ENCODE peak calls at places on chromosomes 1 and 21, in eight cellular contexts. One of them, this sample, is unnamed.

GRCh38 chr1:110058591-110058990 is 11.9 kb downstream of the ALX3 start:
- DNase-seq in HuH-7.5: no peak
- DNase-seq in activated CD8-positive, alpha-beta memory T cell treated with anti-CD3 and anti-CD28 coated beads, Interleukin-2, amount 50 U/mL, for 48 hours: no peak
- DNase-seq in stimulated activated CD4-positive, alpha-beta T cell treated with anti-CD3 and anti-CD28 coated beads, Interleukin-4, amount 100 ng/mL, for 24 hours: no peak
- DNase-seq in BJ: no peak
- DNase-seq in fibroblast of mammary gland: no peak
- DNase-seq in stimulated activated CD8-positive, alpha-beta memory T cell treated with anti-CD3 and anti-CD28 coated beads, Interleukin-2, amount 100 ng/mL, for 48 hours: no peak
- DNase-seq in RKO: no peak
- DNase-seq in this sample: no peak

GRCh38 chr1:10538608-10539355 is 64.0 kb downstream of the PEX14 start:
- DNase-seq in stimulated activated CD8-positive, alpha-beta memory T cell treated with anti-CD3 and anti-CD28 coated beads, Interleukin-2, amount 100 ng/mL, for 48 hours: no peak
- DNase-seq in activated CD8-positive, alpha-beta memory T cell treated with anti-CD3 and anti-CD28 coated beads, Interleukin-2, amount 50 U/mL, for 48 hours: no peak
- DNase-seq in BJ: no peak
- DNase-seq in fibroblast of mammary gland: peak; percentile 14
- DNase-seq in stimulated activated CD4-positive, alpha-beta T cell treated with anti-CD3 and anti-CD28 coated beads, Interleukin-4, amount 100 ng/mL, for 24 hours: no peak
- DNase-seq in RKO: no peak
- DNase-seq in HuH-7.5: no peak
- DNase-seq in this sample: no peak

GRCh38 chr1:232950919-232951579 is 638 bp downstream of the NTPCR start:
- DNase-seq in stimulated activated CD8-positive, alpha-beta memory T cell treated with anti-CD3 and anti-CD28 coated beads, Interleukin-2, amount 100 ng/mL, for 48 hours: no peak
- DNase-seq in fibroblast of mammary gland: no peak
- DNase-seq in activated CD8-positive, alpha-beta memory T cell treated with anti-CD3 and anti-CD28 coated beads, Interleukin-2, amount 50 U/mL, for 48 hours: no peak
- DNase-seq in stimulated activated CD4-positive, alpha-beta T cell treated with anti-CD3 and anti-CD28 coated beads, Interleukin-4, amount 100 ng/mL, for 24 hours: peak; percentile 16
- DNase-seq in BJ: no peak
- DNase-seq in RKO: peak; percentile 54
- DNase-seq in HuH-7.5: peak; percentile 45
- DNase-seq in this sample: peak; percentile 48

GRCh38 chr1:32877211-32878110 is 6.7 kb upstream of the FNDC5 start:
- DNase-seq in stimulated activated CD4-positive, alpha-beta T cell treated with anti-CD3 and anti-CD28 coated beads, Interleukin-4, amount 100 ng/mL, for 24 hours: no peak
- DNase-seq in fibroblast of mammary gland: no peak
- DNase-seq in activated CD8-positive, alpha-beta memory T cell treated with anti-CD3 and anti-CD28 coated beads, Interleukin-2, amount 50 U/mL, for 48 hours: no peak
- DNase-seq in RKO: no peak
- DNase-seq in HuH-7.5: no peak
- DNase-seq in BJ: no peak
- DNase-seq in stimulated activated CD8-positive, alpha-beta memory T cell treated with anti-CD3 and anti-CD28 coated beads, Interleukin-2, amount 100 ng/mL, for 48 hours: no peak
- DNase-seq in this sample: no peak

GRCh38 chr1:170073893-170074249 is 624 bp downstream of the KIFAP3 start:
- DNase-seq in activated CD8-positive, alpha-beta memory T cell treated with anti-CD3 and anti-CD28 coated beads, Interleukin-2, amount 50 U/mL, for 48 hours: no peak
- DNase-seq in BJ: no peak
- DNase-seq in HuH-7.5: no peak
- DNase-seq in stimulated activated CD8-positive, alpha-beta memory T cell treated with anti-CD3 and anti-CD28 coated beads, Interleukin-2, amount 100 ng/mL, for 48 hours: no peak
- DNase-seq in fibroblast of mammary gland: no peak
- DNase-seq in RKO: no peak
- DNase-seq in stimulated activated CD4-positive, alpha-beta T cell treated with anti-CD3 and anti-CD28 coated beads, Interleukin-4, amount 100 ng/mL, for 24 hours: no peak
- DNase-seq in this sample: no peak

GRCh38 chr21:15283789-15284188 is 219.0 kb upstream of the NRIP1 start:
- DNase-seq in stimulated activated CD4-positive, alpha-beta T cell treated with anti-CD3 and anti-CD28 coated beads, Interleukin-4, amount 100 ng/mL, for 24 hours: no peak
- DNase-seq in stimulated activated CD8-positive, alpha-beta memory T cell treated with anti-CD3 and anti-CD28 coated beads, Interleukin-2, amount 100 ng/mL, for 48 hours: no peak
- DNase-seq in RKO: no peak
- DNase-seq in activated CD8-positive, alpha-beta memory T cell treated with anti-CD3 and anti-CD28 coated beads, Interleukin-2, amount 50 U/mL, for 48 hours: no peak
- DNase-seq in HuH-7.5: no peak
- DNase-seq in BJ: no peak
- DNase-seq in fibroblast of mammary gland: no peak
- DNase-seq in this sample: no peak

GRCh38 chr1:39105061-39105840 is 79.1 kb downstream of the NDUFS5 start:
- DNase-seq in fibroblast of mammary gland: peak; percentile 45
- DNase-seq in BJ: no peak
- DNase-seq in stimulated activated CD4-positive, alpha-beta T cell treated with anti-CD3 and anti-CD28 coated beads, Interleukin-4, amount 100 ng/mL, for 24 hours: peak; percentile 60
- DNase-seq in RKO: peak; percentile 54
- DNase-seq in stimulated activated CD8-positive, alpha-beta memory T cell treated with anti-CD3 and anti-CD28 coated beads, Interleukin-2, amount 100 ng/mL, for 48 hours: peak; percentile 62
- DNase-seq in activated CD8-positive, alpha-beta memory T cell treated with anti-CD3 and anti-CD28 coated beads, Interleukin-2, amount 50 U/mL, for 48 hours: peak; percentile 82
- DNase-seq in HuH-7.5: peak; percentile 65
- DNase-seq in this sample: peak; percentile 59

GRCh38 chr1:152186556-152187285 is 27.7 kb upstream of the RPTN start:
- DNase-seq in BJ: no peak
- DNase-seq in stimulated activated CD4-positive, alpha-beta T cell treated with anti-CD3 and anti-CD28 coated beads, Interleukin-4, amount 100 ng/mL, for 24 hours: no peak
- DNase-seq in fibroblast of mammary gland: no peak
- DNase-seq in activated CD8-positive, alpha-beta memory T cell treated with anti-CD3 and anti-CD28 coated beads, Interleukin-2, amount 50 U/mL, for 48 hours: no peak
- DNase-seq in HuH-7.5: no peak
- DNase-seq in stimulated activated CD8-positive, alpha-beta memory T cell treated with anti-CD3 and anti-CD28 coated beads, Interleukin-2, amount 100 ng/mL, for 48 hours: no peak
- DNase-seq in RKO: no peak
- DNase-seq in this sample: no peak

GRCh38 chr1:67948155-67949075 is 102.0 kb downstream of the DIRAS3 start:
- DNase-seq in stimulated activated CD8-positive, alpha-beta memory T cell treated with anti-CD3 and anti-CD28 coated beads, Interleukin-2, amount 100 ng/mL, for 48 hours: no peak
- DNase-seq in RKO: no peak
- DNase-seq in activated CD8-positive, alpha-beta memory T cell treated with anti-CD3 and anti-CD28 coated beads, Interleukin-2, amount 50 U/mL, for 48 hours: no peak
- DNase-seq in fibroblast of mammary gland: peak; percentile 92
- DNase-seq in stimulated activated CD4-positive, alpha-beta T cell treated with anti-CD3 and anti-CD28 coated beads, Interleukin-4, amount 100 ng/mL, for 24 hours: no peak
- DNase-seq in BJ: peak; percentile 55
- DNase-seq in HuH-7.5: no peak
- DNase-seq in this sample: no peak

GRCh38 chr1:199515261-199515660 is 512.2 kb upstream of the NR5A2 start:
- DNase-seq in BJ: no peak
- DNase-seq in activated CD8-positive, alpha-beta memory T cell treated with anti-CD3 and anti-CD28 coated beads, Interleukin-2, amount 50 U/mL, for 48 hours: no peak
- DNase-seq in RKO: no peak
- DNase-seq in stimulated activated CD4-positive, alpha-beta T cell treated with anti-CD3 and anti-CD28 coated beads, Interleukin-4, amount 100 ng/mL, for 24 hours: no peak
- DNase-seq in stimulated activated CD8-positive, alpha-beta memory T cell treated with anti-CD3 and anti-CD28 coated beads, Interleukin-2, amount 100 ng/mL, for 48 hours: no peak
- DNase-seq in fibroblast of mammary gland: no peak
- DNase-seq in HuH-7.5: no peak
- DNase-seq in this sample: no peak

GRCh38 chr1:150536836-150537731 is 12.1 kb upstream of the ADAMTSL4 start:
- DNase-seq in BJ: no peak
- DNase-seq in activated CD8-positive, alpha-beta memory T cell treated with anti-CD3 and anti-CD28 coated beads, Interleukin-2, amount 50 U/mL, for 48 hours: no peak
- DNase-seq in RKO: no peak
- DNase-seq in HuH-7.5: no peak
- DNase-seq in stimulated activated CD8-positive, alpha-beta memory T cell treated with anti-CD3 and anti-CD28 coated beads, Interleukin-2, amount 100 ng/mL, for 48 hours: no peak
- DNase-seq in fibroblast of mammary gland: no peak
- DNase-seq in stimulated activated CD4-positive, alpha-beta T cell treated with anti-CD3 and anti-CD28 coated beads, Interleukin-4, amount 100 ng/mL, for 24 hours: no peak
- DNase-seq in this sample: no peak

GRCh38 chr1:3803905-3804626 is 7.8 kb upstream of the LRRC47 start:
- DNase-seq in stimulated activated CD8-positive, alpha-beta memory T cell treated with anti-CD3 and anti-CD28 coated beads, Interleukin-2, amount 100 ng/mL, for 48 hours: no peak
- DNase-seq in RKO: no peak
- DNase-seq in stimulated activated CD4-positive, alpha-beta T cell treated with anti-CD3 and anti-CD28 coated beads, Interleukin-4, amount 100 ng/mL, for 24 hours: no peak
- DNase-seq in activated CD8-positive, alpha-beta memory T cell treated with anti-CD3 and anti-CD28 coated beads, Interleukin-2, amount 50 U/mL, for 48 hours: no peak
- DNase-seq in HuH-7.5: no peak
- DNase-seq in BJ: no peak
- DNase-seq in fibroblast of mammary gland: no peak
- DNase-seq in this sample: no peak

GRCh38 chr1:20255666-20256065 is 35.0 kb upstream of the VWA5B1 start:
- DNase-seq in fibroblast of mammary gland: peak; percentile 87
- DNase-seq in HuH-7.5: no peak
- DNase-seq in stimulated activated CD8-positive, alpha-beta memory T cell treated with anti-CD3 and anti-CD28 coated beads, Interleukin-2, amount 100 ng/mL, for 48 hours: no peak
- DNase-seq in stimulated activated CD4-positive, alpha-beta T cell treated with anti-CD3 and anti-CD28 coated beads, Interleukin-4, amount 100 ng/mL, for 24 hours: no peak
- DNase-seq in RKO: peak; percentile 35
- DNase-seq in activated CD8-positive, alpha-beta memory T cell treated with anti-CD3 and anti-CD28 coated beads, Interleukin-2, amount 50 U/mL, for 48 hours: no peak
- DNase-seq in BJ: no peak
- DNase-seq in this sample: no peak